ENCODE peak calls at places on chromosomes 6 and 20, in five cellular contexts. A, M, G, W and Y are unnamed samples.
A peak's percentile ranks its signal among the peaks of the same experiment; 100 is the strongest.

GRCh38 chr20:9043364-9043763 is 25.5 kb upstream of the PLCB4 start:
- DNase-seq in A (no peak), M (no peak), G (no peak), W (no peak), Y (no peak)

GRCh38 chr20:57244627-57245214 is 21.7 kb downstream of the BMP7 start:
- DNase-seq in A (no peak), M (no peak), G (no peak), W (no peak), Y (no peak)

GRCh38 chr6:139027620-139028182 is 844 bp upstream of the ABRACL start:
- DNase-seq in A (no peak), M (peak; percentile 17), G (peak; percentile 20), W (peak; percentile 53), Y (no peak)

GRCh38 chr6:101268541-101268940 is 125.0 kb upstream of the GRIK2 start:
- DNase-seq in A (no peak), M (no peak), G (no peak), W (no peak), Y (no peak)

GRCh38 chr20:45592574-45593189 is 13.6 kb upstream of the WFDC8 start:
- DNase-seq in A (no peak), M (peak; percentile 50), G (no peak), W (peak; percentile 67), Y (no peak)

GRCh38 chr20:60148885-60149284 is 190.7 kb downstream of the CDH26 start:
- DNase-seq in A (no peak), M (no peak), G (no peak), W (no peak), Y (no peak)

GRCh38 chr20:35697696-35698297 is 1.4 kb downstream of the NFS1 start:
- DNase-seq in A (no peak), M (no peak), G (no peak), W (no peak), Y (no peak)

GRCh38 chr6:37875561-37876309 is 56.2 kb downstream of the ZFAND3 start:
- DNase-seq in A (no peak), M (no peak), G (no peak), W (no peak), Y (no peak)

GRCh38 chr6:123770247-123770949 is 33.3 kb upstream of the NKAIN2 start:
- DNase-seq in A (no peak), M (no peak), G (no peak), W (no peak), Y (no peak)

GRCh38 chr6:7727150-7727950 is 1.5 kb downstream of the BMP6 start:
- DNase-seq in A (no peak), M (no peak), G (no peak), W (no peak), Y (peak; percentile 26)

GRCh38 chr6:6169141-6169540 is 151.3 kb downstream of the F13A1 start:
- DNase-seq in A (no peak), M (no peak), G (no peak), W (no peak), Y (no peak)

GRCh38 chr6:74731921-74732320 is 473.9 kb downstream of the COL12A1 start:
- DNase-seq in A (no peak), M (no peak), G (no peak), W (no peak), Y (no peak)

GRCh38 chr6:137589067-137589848 is 95.1 kb upstream of the OLIG3 start:
- DNase-seq in A (no peak), M (peak; percentile 7), G (peak; percentile 12), W (peak; percentile 10), Y (no peak)

GRCh38 chr6:160104821-160105517 is 16.6 kb upstream of the SLC22A1 start:
- DNase-seq in A (no peak), M (no peak), G (no peak), W (no peak), Y (no peak)

GRCh38 chr20:62921119-62921687 is 5.1 kb downstream of the DIDO1 start:
- DNase-seq in A (peak; percentile 49), M (peak; percentile 69), G (peak; percentile 36), W (peak; percentile 79), Y (no peak)

GRCh38 chr6:143295904-143296303 is 154.6 kb downstream of the ADAT2 start:
- DNase-seq in A (no peak), M (no peak), G (no peak), W (no peak), Y (no peak)

GRCh38 chr6:13327691-13328075 is 654 bp downstream of the TBC1D7 start:
- DNase-seq in A (no peak), M (peak; percentile 4), G (no peak), W (no peak), Y (no peak)

DNA sequence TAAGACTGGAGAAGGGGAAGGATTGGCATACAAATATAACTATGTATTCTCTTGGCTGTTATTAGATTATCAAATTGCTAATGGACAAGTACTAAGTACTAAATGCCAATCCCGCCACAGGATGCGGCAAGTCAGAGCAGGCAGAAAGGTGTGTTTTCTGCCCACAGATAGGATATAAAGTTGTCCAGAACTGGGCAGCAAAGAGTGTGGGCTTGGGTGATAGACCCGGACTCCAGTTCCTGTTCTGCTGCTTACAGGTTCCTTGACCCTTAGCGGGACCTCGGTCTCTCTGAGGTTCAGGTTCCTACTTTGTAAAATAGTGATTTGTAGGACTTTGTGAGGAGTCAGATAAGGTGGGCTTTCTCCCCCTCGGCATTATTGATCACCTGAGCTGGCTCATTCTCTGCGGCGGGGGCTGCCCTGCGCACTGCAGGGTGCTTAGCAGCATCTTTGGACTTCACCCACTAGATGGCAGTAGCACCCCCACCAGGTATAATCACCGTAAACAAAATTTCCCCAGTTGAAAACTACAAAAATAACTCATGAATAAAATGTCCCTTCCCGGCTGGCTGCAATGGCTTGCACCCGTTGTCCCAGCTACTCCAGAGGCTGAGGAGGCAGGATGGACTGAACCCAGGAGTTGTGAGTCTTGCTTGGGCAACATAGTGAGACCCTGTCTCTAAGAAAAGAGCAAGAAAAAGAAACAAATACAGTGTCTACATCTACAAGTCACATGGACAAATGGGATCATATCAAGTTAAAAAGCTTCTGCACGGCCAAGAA is 193.1 kb downstream of the DOK5 start:
- DNase-seq in A (no peak), M (peak; percentile 45), G (no peak), W (peak; percentile 32), Y (no peak)
- TF ChIP-seq CTCF in A (peak; percentile 59), M (peak; percentile 94), G (peak; percentile 33), W (peak; percentile 54), Y (no peak)

GRCh38 chr6:118551063-118551672 is 3.1 kb downstream of the PLN start:
- DNase-seq in A (no peak), M (peak; percentile 45), G (no peak), W (peak; percentile 56), Y (no peak)
- TF ChIP-seq CTCF in A (peak; percentile 60), M (peak; percentile 66), G (peak; percentile 63), W (peak; percentile 59), Y (no peak)

GRCh38 chr20:23127506-23128279 is 41.6 kb upstream of the CD93 start:
- DNase-seq in A (no peak), M (no peak), G (no peak), W (no peak), Y (no peak)

GRCh38 chr20:23125159-23125558 is 39.0 kb upstream of the CD93 start:
- DNase-seq in A (no peak), M (no peak), G (no peak), W (no peak), Y (no peak)

GRCh38 chr20:23126281-23127061 is 40.3 kb upstream of the CD93 start:
- DNase-seq in A (no peak), M (no peak), G (no peak), W (no peak), Y (no peak)

GRCh38 chr20:23123886-23124285 is 37.8 kb upstream of the CD93 start:
- DNase-seq in A (no peak), M (no peak), G (no peak), W (no peak), Y (no peak)

DNA sequence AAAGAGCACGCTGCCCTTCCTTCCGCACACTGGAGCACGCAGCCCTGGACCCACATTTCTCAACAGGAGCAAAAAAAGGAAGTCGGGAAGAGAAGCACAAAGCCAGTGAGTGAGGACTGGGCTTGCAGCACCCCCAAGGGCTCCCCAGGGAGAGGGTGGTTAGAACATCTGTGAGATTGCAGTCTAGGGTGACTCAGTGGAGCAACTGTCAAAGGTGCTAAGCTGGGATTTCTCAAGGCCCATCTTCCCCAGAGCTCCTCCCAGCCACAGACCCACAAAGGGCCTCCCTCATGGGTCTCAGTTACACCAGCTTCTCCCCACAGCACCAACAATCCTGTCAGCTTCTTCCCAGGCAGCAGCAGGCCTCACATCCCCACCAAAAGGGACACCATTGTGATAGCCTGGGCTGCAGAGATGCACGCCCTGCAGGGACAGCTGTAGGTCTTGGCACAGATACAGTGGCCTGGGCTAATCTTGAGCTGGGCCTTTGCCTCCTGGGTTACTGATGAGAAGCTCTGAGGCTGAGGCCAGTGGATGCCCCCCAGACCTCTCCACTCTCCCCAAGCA is 39.6 kb upstream of the CD93 start:
- DNase-seq in A (no peak), M (no peak), G (no peak), W (peak; percentile 71), Y (no peak)
- TF ChIP-seq CTCF in A (no peak), M (no peak), G (no peak), W (no peak), Y (no peak)

GRCh38 chr6:3258720-3259490 is at the start of gene PSMG4:
- DNase-seq in A (peak; percentile 97), M (peak; percentile 96), G (peak; percentile 94), W (peak; percentile 87), Y (peak; percentile 96)
- TF ChIP-seq CTCF in A (no peak), M (no peak), G (no peak), W (no peak), Y (no peak)